ENCODE peak calls at places on chromosomes 2 and 18, in five cellular contexts. One of them, this sample, is unnamed.

GRCh38 chr2:70412294-70413075 is 110.6 kb upstream of the FAM136A start:
- DNase-seq in upper lobe of right lung: no peak
- DNase-seq in gastrocnemius medialis: no peak
- DNase-seq in astrocyte of the spinal cord: no peak
- DNase-seq in left lung: no peak
- DNase-seq in this sample: no peak

GRCh38 chr2:231621051-231621879 is 28.6 kb downstream of the TEX44 start:
- DNase-seq in astrocyte of the spinal cord: no peak
- DNase-seq in upper lobe of right lung: no peak
- DNase-seq in left lung: no peak
- DNase-seq in gastrocnemius medialis: no peak
- DNase-seq in this sample: no peak

GRCh38 chr2:29423267-29423666 is 308.1 kb downstream of the CLIP4 start:
- DNase-seq in left lung: no peak
- DNase-seq in gastrocnemius medialis: no peak
- DNase-seq in astrocyte of the spinal cord: no peak
- DNase-seq in upper lobe of right lung: no peak
- DNase-seq in this sample: no peak

GRCh38 chr18:63237911-63238710 is 81.5 kb downstream of the BCL2 start:
- DNase-seq in upper lobe of right lung: no peak
- DNase-seq in gastrocnemius medialis: no peak
- DNase-seq in left lung: no peak
- DNase-seq in astrocyte of the spinal cord: peak; percentile 91
- DNase-seq in this sample: peak; percentile 8

GRCh38 chr2:197174539-197175094 is 136.0 kb downstream of the ANKRD44 start:
- DNase-seq in upper lobe of right lung: no peak
- DNase-seq in astrocyte of the spinal cord: peak; percentile 80
- DNase-seq in left lung: no peak
- DNase-seq in gastrocnemius medialis: no peak
- DNase-seq in this sample: no peak

GRCh38 chr2:2910259-2910658 is 467.4 kb downstream of the EIPR1 start:
- DNase-seq in gastrocnemius medialis: no peak
- DNase-seq in upper lobe of right lung: no peak
- DNase-seq in astrocyte of the spinal cord: no peak
- DNase-seq in left lung: no peak
- DNase-seq in this sample: no peak

GRCh38 chr2:47534179-47534919 is 131.4 kb downstream of the MSH2 start:
- DNase-seq in left lung: peak; percentile 52
- DNase-seq in upper lobe of right lung: no peak
- DNase-seq in gastrocnemius medialis: no peak
- DNase-seq in astrocyte of the spinal cord: peak; percentile 84
- DNase-seq in this sample: no peak

GRCh38 chr18:78957140-78957539 is 22.5 kb upstream of the SALL3 start:
- DNase-seq in astrocyte of the spinal cord: no peak
- DNase-seq in upper lobe of right lung: no peak
- DNase-seq in left lung: no peak
- DNase-seq in gastrocnemius medialis: no peak
- DNase-seq in this sample: no peak

GRCh38 chr2:216698895-216699294 is 3.5 kb upstream of the IGFBP5 start:
- DNase-seq in left lung: no peak
- DNase-seq in upper lobe of right lung: no peak
- DNase-seq in gastrocnemius medialis: no peak
- DNase-seq in astrocyte of the spinal cord: peak; percentile 76
- DNase-seq in this sample: no peak

GRCh38 chr2:12935226-12935625 is 218.5 kb downstream of the TRIB2 start:
- DNase-seq in gastrocnemius medialis: no peak
- DNase-seq in left lung: no peak
- DNase-seq in upper lobe of right lung: no peak
- DNase-seq in astrocyte of the spinal cord: peak; percentile 47
- DNase-seq in this sample: no peak

GRCh38 chr18:12604445-12605007 is 53.4 kb downstream of the SPIRE1 start:
- DNase-seq in gastrocnemius medialis: no peak
- DNase-seq in left lung: no peak
- DNase-seq in astrocyte of the spinal cord: no peak
- DNase-seq in upper lobe of right lung: no peak
- DNase-seq in this sample: no peak

DNA sequence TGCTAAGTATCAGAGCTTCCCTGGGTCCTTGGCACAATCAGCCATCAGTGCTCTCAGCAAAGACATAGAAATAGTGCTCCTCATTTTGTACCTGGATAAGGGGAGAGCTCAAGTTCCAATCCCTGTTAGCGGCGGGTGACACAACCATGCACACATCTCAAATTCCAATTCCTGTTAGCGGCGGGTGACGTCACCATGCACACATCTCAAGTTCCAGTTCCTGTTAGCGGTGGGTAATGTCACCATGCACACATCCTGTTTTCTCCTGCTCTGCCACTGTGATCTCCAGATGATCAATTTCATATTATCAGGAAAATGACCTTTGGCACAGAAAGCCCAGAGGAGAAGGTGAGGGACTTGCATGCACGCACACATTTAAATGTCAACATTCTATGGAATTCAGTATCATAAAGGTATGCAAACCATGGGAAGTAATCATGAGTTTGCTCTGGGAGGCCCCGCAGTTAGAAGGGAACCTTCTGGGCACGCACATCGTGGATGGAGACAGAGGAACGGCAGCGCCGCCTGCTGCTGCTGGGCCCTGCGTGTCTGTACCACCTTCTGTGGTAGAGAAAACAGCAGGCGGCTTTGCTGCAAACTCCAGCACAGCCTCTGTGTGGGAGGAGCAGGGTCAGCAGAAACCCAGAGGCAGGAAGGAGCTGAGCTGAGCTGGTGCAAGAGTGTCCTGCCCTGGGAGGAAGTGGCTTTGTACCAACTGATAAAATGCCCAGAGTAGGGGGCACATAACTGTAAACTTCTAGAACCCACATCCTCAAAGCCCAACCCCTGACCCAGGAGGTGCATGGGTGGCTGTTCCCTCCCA is 77.8 kb downstream of the MBP start:
- DNase-seq in left lung: peak; percentile 90
- DNase-seq in astrocyte of the spinal cord: peak; percentile 94
- DNase-seq in upper lobe of right lung: peak; percentile 91
- DNase-seq in gastrocnemius medialis: peak; percentile 73
- DNase-seq in this sample: peak; percentile 54
- TF ChIP-seq CTCF in left lung: no peak
- TF ChIP-seq CTCF in astrocyte of the spinal cord: peak; percentile 91
- TF ChIP-seq CTCF in upper lobe of right lung: peak; percentile 67
- TF ChIP-seq CTCF in gastrocnemius medialis: peak; percentile 78
- TF ChIP-seq CTCF in this sample: peak; percentile 58

DNA sequence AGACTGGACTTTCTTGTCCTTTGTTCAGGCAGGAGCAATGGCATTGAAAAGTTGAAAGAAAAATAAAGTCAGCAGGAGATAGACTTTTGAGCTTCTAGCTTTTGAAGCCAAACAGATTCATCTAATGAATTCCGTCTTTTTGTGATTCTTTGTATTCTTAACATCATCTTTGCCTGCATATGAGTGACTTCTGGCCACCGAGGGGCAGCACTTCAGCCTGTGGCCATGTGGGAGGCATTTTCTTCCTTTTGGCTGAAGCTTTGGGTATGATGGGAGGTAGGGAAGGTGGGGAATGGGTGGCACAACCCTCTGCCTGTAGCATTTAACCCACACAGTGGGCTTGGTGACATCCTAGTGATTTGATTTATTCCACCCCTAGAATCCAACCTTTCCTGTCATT is 220.6 kb downstream of the SETBP1 start:
- DNase-seq in gastrocnemius medialis: no peak
- DNase-seq in left lung: no peak
- DNase-seq in astrocyte of the spinal cord: no peak
- DNase-seq in upper lobe of right lung: no peak
- DNase-seq in this sample: no peak
- TF ChIP-seq CTCF in gastrocnemius medialis: no peak
- TF ChIP-seq CTCF in left lung: no peak
- TF ChIP-seq CTCF in astrocyte of the spinal cord: peak; percentile 12
- TF ChIP-seq CTCF in upper lobe of right lung: peak; percentile 13
- TF ChIP-seq CTCF in this sample: peak; percentile 24

GRCh38 chr2:10022886-10023662 is 20.3 kb upstream of the KLF11 start:
- DNase-seq in upper lobe of right lung: no peak
- DNase-seq in astrocyte of the spinal cord: no peak
- DNase-seq in gastrocnemius medialis: no peak
- DNase-seq in left lung: no peak
- DNase-seq in this sample: no peak
- TF ChIP-seq CTCF in upper lobe of right lung: no peak
- TF ChIP-seq CTCF in astrocyte of the spinal cord: peak; percentile 10
- TF ChIP-seq CTCF in gastrocnemius medialis: no peak
- TF ChIP-seq CTCF in left lung: no peak
- TF ChIP-seq CTCF in this sample: no peak

DNA sequence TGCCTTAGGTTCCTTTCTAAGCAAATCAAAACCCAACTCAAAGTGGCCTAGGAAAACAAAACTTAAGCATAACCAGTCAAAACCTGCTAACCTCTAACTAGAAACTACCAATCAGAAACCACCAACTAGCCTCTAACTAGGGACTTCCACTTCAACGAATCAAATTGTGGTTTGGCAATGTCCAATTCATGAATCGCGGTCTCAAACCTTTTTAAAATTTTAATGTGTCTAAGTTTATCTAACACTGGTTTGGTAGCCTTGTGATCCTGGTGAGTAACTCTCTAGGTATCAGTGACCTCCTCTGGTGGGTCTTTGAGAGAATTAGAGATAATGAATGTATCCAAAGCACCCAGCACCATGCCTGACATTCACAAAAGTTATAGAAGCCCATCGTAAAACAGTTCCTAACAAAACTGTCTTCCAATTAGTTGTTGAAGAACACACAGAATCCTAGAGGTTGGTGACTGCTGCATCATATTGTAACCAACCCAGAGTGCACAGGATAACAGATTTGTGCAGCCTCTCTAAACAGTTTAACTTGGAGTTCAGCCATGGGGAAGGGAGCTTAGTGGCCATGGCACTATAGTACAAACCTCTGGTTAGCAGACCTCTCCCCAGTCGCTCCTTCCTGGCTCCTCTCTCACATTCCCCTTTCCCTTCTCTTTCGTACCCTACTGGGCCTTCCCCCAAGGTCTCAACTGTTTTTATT is 45.2 kb upstream of the B3GNT2 start:
- DNase-seq in gastrocnemius medialis: no peak
- DNase-seq in astrocyte of the spinal cord: peak; percentile 59
- DNase-seq in left lung: no peak
- DNase-seq in upper lobe of right lung: no peak
- DNase-seq in this sample: no peak
- TF ChIP-seq CTCF in gastrocnemius medialis: no peak
- TF ChIP-seq CTCF in astrocyte of the spinal cord: no peak
- TF ChIP-seq CTCF in left lung: no peak
- TF ChIP-seq CTCF in upper lobe of right lung: no peak
- TF ChIP-seq CTCF in this sample: no peak

DNA sequence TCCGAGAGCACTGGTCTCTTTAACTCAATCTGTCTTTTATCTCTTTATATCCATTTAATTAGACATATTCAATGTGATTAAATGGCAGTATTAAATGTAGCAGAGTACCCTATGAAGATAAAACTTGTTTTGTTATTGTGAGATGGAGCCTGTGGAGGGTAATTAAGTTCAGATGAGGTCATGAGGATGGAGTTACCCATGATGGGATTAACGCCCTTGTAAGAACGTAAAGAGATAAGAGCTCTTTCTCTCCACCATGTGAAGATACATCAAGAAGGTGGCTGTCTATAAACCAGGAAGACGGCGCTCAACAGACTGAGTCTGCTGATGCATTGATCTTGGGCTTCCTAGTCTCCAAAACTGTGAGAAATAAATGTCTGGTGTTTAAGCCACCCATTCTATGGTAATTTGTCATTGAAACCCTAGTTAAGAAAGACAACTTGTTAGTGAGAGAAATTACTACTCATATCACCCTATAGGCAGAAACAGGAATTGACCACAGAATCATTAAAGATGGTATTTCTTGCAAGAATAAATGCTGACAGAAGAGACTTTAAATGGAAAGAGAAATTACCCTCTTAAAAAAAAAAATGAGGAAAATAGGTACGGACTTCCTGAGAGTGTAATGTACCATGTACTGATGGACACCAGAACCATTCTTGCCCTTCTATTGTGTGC is 738.7 kb upstream of the CHAC2 start:
- DNase-seq in astrocyte of the spinal cord: no peak
- DNase-seq in left lung: no peak
- DNase-seq in upper lobe of right lung: no peak
- DNase-seq in gastrocnemius medialis: no peak
- DNase-seq in this sample: no peak
- TF ChIP-seq CTCF in astrocyte of the spinal cord: no peak
- TF ChIP-seq CTCF in left lung: no peak
- TF ChIP-seq CTCF in upper lobe of right lung: no peak
- TF ChIP-seq CTCF in gastrocnemius medialis: no peak
- TF ChIP-seq CTCF in this sample: no peak

GRCh38 chr2:85744055-85744454 is 9.7 kb upstream of the ATOH8 start:
- DNase-seq in gastrocnemius medialis: no peak
- DNase-seq in astrocyte of the spinal cord: no peak
- DNase-seq in upper lobe of right lung: no peak
- DNase-seq in left lung: no peak
- DNase-seq in this sample: no peak

GRCh38 chr2:85744771-85745601 is 8.8 kb upstream of the ATOH8 start:
- DNase-seq in astrocyte of the spinal cord: peak; percentile 76
- DNase-seq in left lung: no peak
- DNase-seq in upper lobe of right lung: peak; percentile 43
- DNase-seq in gastrocnemius medialis: peak; percentile 56
- DNase-seq in this sample: no peak

GRCh38 chr2:85745619-85746018 is 8.2 kb upstream of the ATOH8 start:
- DNase-seq in left lung: no peak
- DNase-seq in astrocyte of the spinal cord: no peak
- DNase-seq in gastrocnemius medialis: no peak
- DNase-seq in upper lobe of right lung: peak; percentile 40
- DNase-seq in this sample: no peak

GRCh38 chr2:85741811-85742507 is 11.8 kb upstream of the ATOH8 start:
- DNase-seq in upper lobe of right lung: peak; percentile 89
- DNase-seq in astrocyte of the spinal cord: peak; percentile 94
- DNase-seq in left lung: peak; percentile 80
- DNase-seq in gastrocnemius medialis: peak; percentile 77
- DNase-seq in this sample: peak; percentile 55

DNA sequence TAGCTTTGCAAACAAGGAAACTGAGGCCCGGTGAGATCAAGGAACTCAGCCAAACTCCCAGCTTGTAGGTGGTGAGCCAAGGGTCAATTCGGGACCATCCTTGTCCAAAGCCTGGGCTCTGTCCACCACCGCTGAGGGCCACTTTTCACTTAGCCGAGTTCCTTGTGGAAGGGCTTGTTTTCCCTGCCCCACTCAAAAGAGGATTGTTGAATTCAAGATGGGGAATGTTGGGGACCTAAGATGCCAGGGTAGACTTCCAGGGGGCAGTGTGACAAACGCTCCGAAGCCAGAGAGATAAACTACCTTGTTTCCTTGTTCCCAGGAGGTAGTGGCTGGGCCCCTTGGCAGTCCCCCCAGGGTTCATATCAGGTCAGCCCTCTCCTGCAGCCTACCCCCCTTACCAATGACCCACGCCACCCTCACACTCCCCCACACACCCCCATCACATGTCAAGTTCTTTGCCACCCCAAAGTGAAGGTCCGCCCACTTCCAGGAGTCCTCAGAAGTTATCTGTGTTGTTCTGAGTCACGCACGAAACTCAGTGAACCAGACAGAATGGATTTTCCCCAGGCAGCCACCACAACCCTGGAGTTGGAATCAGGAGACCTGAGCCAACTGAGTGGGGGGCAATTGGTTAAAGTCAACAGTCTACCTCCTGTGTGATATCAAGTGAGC is 10.3 kb upstream of the ATOH8 start:
- DNase-seq in upper lobe of right lung: peak; percentile 56
- DNase-seq in astrocyte of the spinal cord: peak; percentile 57
- DNase-seq in left lung: no peak
- DNase-seq in gastrocnemius medialis: no peak
- DNase-seq in this sample: no peak
- TF ChIP-seq CTCF in upper lobe of right lung: no peak
- TF ChIP-seq CTCF in astrocyte of the spinal cord: no peak
- TF ChIP-seq CTCF in left lung: no peak
- TF ChIP-seq CTCF in gastrocnemius medialis: no peak
- TF ChIP-seq CTCF in this sample: no peak

This sample was measured in neural crest cell.